ENCODE peak calls at places on chromosomes 7 and 10, in seven cellular contexts. T, I, F, C, Q, M and J are unnamed samples.

GRCh38 chr7:12855036-12855435 is 167.6 kb downstream of the ARL4A start:
- DNase-seq in T (no peak), I (no peak), F (no peak), C (no peak), Q (no peak), M (no peak), J (no peak)

GRCh38 chr7:153099235-153099634 is 339.7 kb downstream of the ACTR3B start:
- DNase-seq in T (no peak), I (no peak), F (no peak), C (no peak), Q (no peak), M (no peak), J (no peak)

GRCh38 chr7:65369843-65370242 is 3.8 kb upstream of the ZNF92 start:
- DNase-seq in T (no peak), I (no peak), F (no peak), C (no peak), Q (no peak), M (no peak), J (no peak)

GRCh38 chr7:79770970-79771369 is 317.5 kb upstream of the MAGI2 start:
- DNase-seq in T (no peak), I (no peak), F (no peak), C (no peak), Q (no peak), M (no peak), J (no peak)

GRCh38 chr7:82312646-82313045 is 130.9 kb downstream of the CACNA2D1 start:
- DNase-seq in T (no peak), I (no peak), F (no peak), C (no peak), Q (no peak), M (no peak), J (no peak)

GRCh38 chr10:10891437-10891836 is 126.2 kb upstream of the CELF2 start:
- DNase-seq in T (no peak), I (no peak), F (no peak), C (no peak), Q (no peak), M (peak; percentile 78), J (no peak)

GRCh38 chr7:127250312-127251047 is 2.3 kb downstream of the GRM8 start:
- DNase-seq in T (no peak), I (no peak), F (no peak), C (no peak), Q (no peak), M (no peak), J (no peak)

GRCh38 chr7:4066206-4066605 is 615.9 kb upstream of the FOXK1 start:
- DNase-seq in T (peak; percentile 13), I (no peak), F (no peak), C (no peak), Q (no peak), M (no peak), J (no peak)

GRCh38 chr7:45157653-45158401 is at the start of gene RAMP3:
- DNase-seq in T (no peak), I (no peak), F (no peak), C (no peak), Q (no peak), M (no peak), J (no peak)

GRCh38 chr10:29443745-29444523 is 155.1 kb downstream of the LYZL1 start:
- DNase-seq in T (no peak), I (no peak), F (no peak), C (no peak), Q (no peak), M (no peak), J (no peak)

GRCh38 chr7:115040526-115040925 is 118.6 kb downstream of the MDFIC start:
- DNase-seq in T (no peak), I (no peak), F (no peak), C (no peak), Q (no peak), M (no peak), J (no peak)

GRCh38 chr7:36999851-37000480 is 275.7 kb upstream of the AOAH start:
- DNase-seq in T (no peak), I (no peak), F (no peak), C (no peak), Q (no peak), M (no peak), J (no peak)

GRCh38 chr7:137953692-137954470 is 48.0 kb downstream of the CREB3L2 start:
- DNase-seq in T (no peak), I (no peak), F (peak; percentile 89), C (no peak), Q (no peak), M (peak; percentile 79), J (no peak)

GRCh38 chr7:80095545-80095944 is 39.1 kb upstream of the GNAI1 start:
- DNase-seq in T (no peak), I (no peak), F (no peak), C (peak; percentile 26), Q (no peak), M (no peak), J (no peak)

GRCh38 chr7:28207486-28208158 is 27.0 kb upstream of the JAZF1 start:
- DNase-seq in T (no peak), I (no peak), F (no peak), C (no peak), Q (no peak), M (no peak), J (no peak)

GRCh38 chr10:91974960-91975359 is 51.4 kb downstream of the BTAF1 start:
- DNase-seq in T (no peak), I (no peak), F (no peak), C (no peak), Q (no peak), M (no peak), J (no peak)

GRCh38 chr10:78905015-78905939 is 163.5 kb upstream of the ZMIZ1 start:
- DNase-seq in T (peak; percentile 21), I (no peak), F (no peak), C (no peak), Q (no peak), M (no peak), J (no peak)

GRCh38 chr7:93894966-93895650 is 4.6 kb upstream of the TFPI2 start:
- DNase-seq in T (no peak), I (no peak), F (no peak), C (no peak), Q (no peak), M (no peak), J (no peak)

GRCh38 chr7:1247527-1248041 is 14.9 kb downstream of the UNCX start:
- DNase-seq in T (no peak), I (no peak), F (no peak), C (no peak), Q (no peak), M (no peak), J (no peak)

GRCh38 chr7:117673839-117674238 is 194.0 kb downstream of the CFTR start:
- DNase-seq in T (no peak), I (no peak), F (peak; percentile 20), C (no peak), Q (no peak), M (peak; percentile 60), J (no peak)

GRCh38 chr7:128879939-128880746 is 17.5 kb downstream of the ATP6V1F start:
- DNase-seq in T (no peak), I (no peak), F (peak; percentile 96), C (no peak), Q (peak; percentile 76), M (peak; percentile 82), J (peak; percentile 80)

GRCh38 chr7:85828654-85829053 is 641.8 kb upstream of the SEMA3D start:
- DNase-seq in T (no peak), I (no peak), F (no peak), C (no peak), Q (no peak), M (no peak), J (no peak)

GRCh38 chr7:92527300-92528187 is 776 bp downstream of the PEX1 start:
- DNase-seq in T (peak; percentile 58), I (peak; percentile 3), F (peak; percentile 80), C (peak; percentile 7), Q (peak; percentile 56), M (peak; percentile 70), J (peak; percentile 42)

GRCh38 chr7:92528958-92529264 is 316 bp downstream of the RBM48 start:
- DNase-seq in T (no peak), I (no peak), F (no peak), C (no peak), Q (no peak), M (no peak), J (no peak)

GRCh38 chr7:92523110-92523509 is 5.2 kb downstream of the PEX1 start:
- DNase-seq in T (no peak), I (no peak), F (no peak), C (no peak), Q (no peak), M (no peak), J (no peak)

GRCh38 chr7:92528188-92528957 is at the start of the genes PEX1 and RBM48:
- DNase-seq in T (peak; percentile 95), I (peak; percentile 84), F (peak; percentile 98), C (peak; percentile 88), Q (peak; percentile 97), M (peak; percentile 99), J (peak; percentile 95)
- TF ChIP-seq CTCF in T (no peak), I (peak; percentile 9), F (peak; percentile 64), C (peak; percentile 80), Q (no peak), M (peak; percentile 57), J (peak; percentile 80)

GRCh38 chr7:27169658-27170493 is 4.2 kb downstream of the HOXA10 start:
- DNase-seq in T (no peak), I (no peak), F (no peak), C (no peak), Q (peak; percentile 36), M (peak; percentile 5), J (no peak)
- H3K4me3 ChIP-seq in T (no peak overlapping the region), I (peak overlapping the region; percentile 13), F (peak overlapping the region; percentile 55), C (peak overlapping the region; percentile 74), Q (peak overlapping the region; percentile 53), M (peak overlapping the region; percentile 53), J (no peak overlapping the region)

GRCh38 chr7:151503902-151504714 is 15.6 kb downstream of the RHEB start:
- DNase-seq in T (no peak), I (no peak), F (no peak), C (peak; percentile 33), Q (no peak), M (peak; percentile 44), J (no peak)
- H3K27ac ChIP-seq in T (no peak overlapping the region), I (no peak overlapping the region), F (peak overlapping the region; percentile 68), C (peak overlapping the region; percentile 53), Q (no peak overlapping the region), M (no peak overlapping the region), J (no peak overlapping the region)

GRCh38 chr10:116241025-116241424 is 32.0 kb downstream of the GFRA1 start:
- DNase-seq in T (no peak), I (no peak), F (no peak), C (no peak), Q (no peak), M (no peak), J (no peak)

GRCh38 chr10:116240551-116240950 is 32.5 kb downstream of the GFRA1 start:
- DNase-seq in T (no peak), I (no peak), F (no peak), C (no peak), Q (no peak), M (no peak), J (no peak)

GRCh38 chr10:116241642-116242405 is 31.2 kb downstream of the GFRA1 start:
- DNase-seq in T (no peak), I (no peak), F (no peak), C (no peak), Q (no peak), M (no peak), J (no peak)

GRCh38 chr10:116238036-116238435 is 35.0 kb downstream of the GFRA1 start:
- DNase-seq in T (no peak), I (no peak), F (no peak), C (no peak), Q (no peak), M (no peak), J (no peak)

DNA sequence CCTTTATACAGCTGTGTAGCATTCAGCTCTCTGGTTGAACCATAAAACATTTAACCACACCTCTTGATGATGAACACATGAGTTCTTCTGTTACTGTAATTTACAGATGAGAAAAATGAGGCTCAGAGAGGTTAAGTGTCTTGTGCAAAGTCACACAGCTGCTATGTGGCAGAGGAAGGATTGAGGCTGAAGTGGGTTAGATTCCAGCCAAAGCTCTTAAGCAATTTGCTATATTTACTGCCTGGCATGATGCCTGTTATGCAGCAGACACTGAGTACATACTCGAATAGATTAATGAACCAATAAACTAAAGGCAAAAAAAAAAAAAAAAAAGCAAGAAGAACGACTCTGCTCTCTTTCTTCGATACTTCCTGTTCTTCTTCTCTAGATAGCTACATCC is 35.7 kb downstream of the GFRA1 start:
- DNase-seq in T (no peak), I (no peak), F (no peak), C (no peak), Q (no peak), M (no peak), J (no peak)
- TF ChIP-seq CTCF in T (no peak), I (no peak), F (no peak), C (no peak), Q (no peak), M (no peak), J (no peak)